ENCODE peak calls at places on chromosomes 5 and 9, in four cellular contexts. O, N, R and Q are unnamed samples.

GRCh38 chr9:73411494-73411893 is 259.8 kb downstream of the ANXA1 start:
- DNase-seq in R (no peak), O (no peak), N (no peak), Q (no peak)

GRCh38 chr5:149405550-149406202 is 26.6 kb upstream of the IL17B start:
- DNase-seq in R (no peak), N (no peak), O (no peak), Q (no peak)

GRCh38 chr9:8766096-8766495 is 966.5 kb upstream of the DMAC1 start:
- DNase-seq in O (no peak), N (no peak), R (no peak), Q (no peak)

GRCh38 chr5:159576902-159577301 is 246.6 kb upstream of the IL12B start:
- DNase-seq in R (no peak), N (no peak), O (no peak), Q (no peak)

GRCh38 chr5:58458851-58459275 is 1.0 kb downstream of the PLK2 start:
- DNase-seq in O (no peak), N (no peak), R (no peak), Q (no peak)

GRCh38 chr9:106758911-106759310 is 104.1 kb upstream of the ZNF462 start:
- DNase-seq in N (no peak), R (no peak), O (no peak), Q (no peak)

GRCh38 chr5:177446184-177447065 is at the start of gene PRR7:
- DNase-seq in N (peak), O (no peak), R (peak), Q (peak)

GRCh38 chr5:16936150-16937022 is at the start of gene MYO10:
- DNase-seq in N (peak), R (peak), O (peak), Q (peak)

GRCh38 chr5:180353226-180353962 is at the start of gene GFPT2:
- DNase-seq in N (peak), R (peak), O (peak), Q (peak)

GRCh38 chr9:127330501-127330900 is 65.9 kb downstream of the GARNL3 start:
- DNase-seq in O (no peak), R (no peak), N (no peak), Q (no peak)

GRCh38 chr5:141870871-141871270 is 7.3 kb downstream of the PCDH1 start:
- DNase-seq in R (no peak), O (no peak), N (peak), Q (no peak)